ENCODE peak calls at places on chromosomes 6 and 20, in six cellular contexts. C is upper lobe of left lung, T is K562, Y is body of pancreas, X is heart left ventricle, M is HCT116. Z is an unnamed sample.

GRCh38 chr20:46951405-46951804 is 56.8 kb downstream of the EYA2 start:
- ATAC-seq in Y (no peak), M (no peak), X (no peak), T (no peak), C (no peak), Z (no peak)

GRCh38 chr6:90110971-90111370 is 185.7 kb downstream of the BACH2 start:
- ATAC-seq in T (no peak), M (no peak), Y (no peak), C (no peak), X (no peak), Z (no peak)

GRCh38 chr6:151681426-151682059 is 125.9 kb upstream of the ESR1 start:
- ATAC-seq in Y (no peak), X (no peak), T (peak; percentile 44), C (peak; percentile 62), M (no peak), Z (no peak)

GRCh38 chr6:117373211-117373813 is 52.4 kb downstream of the ROS1 start:
- ATAC-seq in T (no peak), Y (no peak), M (no peak), C (no peak), X (no peak), Z (no peak)

GRCh38 chr6:3334579-3334978 is 75.8 kb downstream of the PSMG4 start:
- ATAC-seq in X (peak; percentile 59), C (no peak), T (no peak), Y (peak; percentile 87), M (no peak), Z (no peak)

GRCh38 chr6:96659084-96659845 is 96.3 kb downstream of the FHL5 start:
- ATAC-seq in T (no peak), C (no peak), M (no peak), Y (no peak), X (no peak), Z (no peak)

GRCh38 chr6:166615059-166615770 is 11.8 kb downstream of the RPS6KA2 start:
- ATAC-seq in T (no peak), M (no peak), X (peak; percentile 81), C (peak; percentile 27), Y (no peak), Z (peak; percentile 49)

GRCh38 chr20:32249030-32249738 is 28.3 kb upstream of the KIF3B start:
- ATAC-seq in T (no peak), M (no peak), Y (no peak), C (no peak), X (no peak), Z (no peak)

GRCh38 chr6:64969139-64969538 is 737.9 kb downstream of the EYS start:
- ATAC-seq in T (no peak), M (no peak), Y (no peak), C (no peak), X (no peak), Z (no peak)

GRCh38 chr6:17589402-17590116 is 10.5 kb upstream of the FAM8A1 start:
- ATAC-seq in T (peak; percentile 64), C (no peak), X (no peak), M (peak; percentile 93), Y (no peak), Z (peak; percentile 5)

GRCh38 chr20:39813190-39813829 is 851.2 kb downstream of the DHX35 start:
- ATAC-seq in Y (no peak), C (no peak), M (no peak), X (no peak), T (no peak), Z (no peak)

GRCh38 chr6:87116922-87117321 is 22.0 kb upstream of the CGA start:
- ATAC-seq in X (no peak), C (no peak), T (no peak), Y (no peak), M (no peak), Z (no peak)

GRCh38 chr20:41650221-41650948 is 32.2 kb upstream of the CHD6 start:
- ATAC-seq in Y (peak; percentile 71), X (no peak), M (no peak), C (no peak), T (no peak), Z (no peak)

GRCh38 chr6:76275746-76276145 is 203.3 kb upstream of the IMPG1 start:
- ATAC-seq in C (no peak), X (no peak), T (no peak), Y (no peak), M (peak; percentile 89), Z (no peak)
- TF ChIP-seq CTCF in C (no peak), X (no peak), T (no peak), Y (no peak), M (peak; percentile 48), Z (no peak)

DNA sequence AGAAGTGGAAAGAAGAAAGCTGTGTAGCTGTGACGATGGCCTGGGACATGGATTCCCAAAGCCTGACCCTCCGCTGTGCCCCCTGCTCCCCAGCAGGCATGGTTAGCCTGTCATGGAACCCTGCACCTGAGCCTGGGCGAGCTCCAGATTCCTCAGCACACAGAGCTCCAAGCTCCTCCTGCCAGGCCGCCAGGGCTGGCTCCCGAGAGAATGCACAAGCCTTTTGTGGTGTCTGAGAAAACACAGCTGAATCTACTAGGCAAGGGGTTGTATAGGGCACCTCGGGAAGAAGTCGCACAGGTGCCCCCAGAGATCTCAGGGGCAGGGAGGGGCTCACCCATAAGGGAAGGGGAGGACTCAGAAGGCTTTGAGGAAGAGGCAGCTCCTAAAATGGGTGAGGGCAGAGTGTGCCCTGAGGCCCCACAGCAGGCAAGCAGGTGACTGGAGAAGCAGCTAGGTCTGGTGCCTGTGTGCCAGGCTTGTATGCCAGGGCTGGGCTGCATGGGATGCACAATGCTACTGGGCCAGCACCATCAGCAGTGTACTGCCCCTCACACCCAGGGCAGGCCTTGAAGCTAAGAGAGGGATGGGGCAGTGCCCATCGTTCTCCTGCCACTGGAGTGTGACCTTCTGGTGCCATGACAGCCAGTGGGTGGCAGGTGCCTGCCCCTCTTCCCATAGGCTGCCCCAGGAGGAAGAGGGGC is 64.3 kb upstream of the CD93 start:
- ATAC-seq in Y (no peak), C (no peak), X (no peak), M (no peak), T (no peak), Z (no peak)
- TF ChIP-seq POLR2A in Y (no peak), C (no peak), X (no peak), M (no peak), T (no peak), Z (no peak)

DNA sequence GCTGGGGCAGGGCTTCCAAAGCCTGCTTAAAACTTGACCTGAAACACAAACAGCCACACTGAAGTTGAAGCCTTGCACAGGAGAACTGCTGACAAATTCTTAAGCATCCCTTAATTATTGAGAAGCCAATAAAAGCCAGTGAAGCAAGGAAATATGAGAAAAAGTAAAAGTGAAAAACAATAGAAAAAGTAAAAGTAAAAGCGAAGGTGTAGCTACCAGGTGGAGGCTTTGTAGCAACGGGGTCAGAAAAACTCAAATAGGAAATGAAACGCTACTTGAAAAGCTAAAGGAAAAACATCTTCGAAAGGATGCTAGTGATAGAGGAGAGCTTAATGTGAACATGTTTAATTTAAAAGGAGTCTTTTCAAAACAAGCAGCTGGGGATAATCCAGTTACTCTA is 97.4 kb downstream of the IRF4 start:
- ATAC-seq in X (no peak), C (no peak), M (no peak), T (no peak), Y (no peak), Z (no peak)
- H3K4me1 ChIP-seq in X (peaks cover 11% of the 10 kb centered on the region), C (no peaks in the 10 kb centered on the region), M (no peaks in the 10 kb centered on the region), T (peaks cover 7% of the 10 kb centered on the region), Y (no peaks in the 10 kb centered on the region), Z (no peaks in the 10 kb centered on the region)

GRCh38 chr6:157944983-157945931 is 36.4 kb upstream of the SYNJ2 start:
- ATAC-seq in M (no peak), C (no peak), X (no peak), Y (no peak), T (no peak), Z (peak; percentile 30)
- TF ChIP-seq CTCF in M (no peak), C (no peak), X (no peak), Y (no peak), T (no peak), Z (no peak)

GRCh38 chr6:41824571-41825569 is 37.4 kb downstream of the TOMM6 start:
- ATAC-seq in C (no peak), M (no peak), X (no peak), Y (no peak), T (peak; percentile 49), Z (no peak)
- TF ChIP-seq POLR2A in C (no peak), M (no peak), X (no peak), Y (no peak), T (no peak), Z (no peak)

DNA sequence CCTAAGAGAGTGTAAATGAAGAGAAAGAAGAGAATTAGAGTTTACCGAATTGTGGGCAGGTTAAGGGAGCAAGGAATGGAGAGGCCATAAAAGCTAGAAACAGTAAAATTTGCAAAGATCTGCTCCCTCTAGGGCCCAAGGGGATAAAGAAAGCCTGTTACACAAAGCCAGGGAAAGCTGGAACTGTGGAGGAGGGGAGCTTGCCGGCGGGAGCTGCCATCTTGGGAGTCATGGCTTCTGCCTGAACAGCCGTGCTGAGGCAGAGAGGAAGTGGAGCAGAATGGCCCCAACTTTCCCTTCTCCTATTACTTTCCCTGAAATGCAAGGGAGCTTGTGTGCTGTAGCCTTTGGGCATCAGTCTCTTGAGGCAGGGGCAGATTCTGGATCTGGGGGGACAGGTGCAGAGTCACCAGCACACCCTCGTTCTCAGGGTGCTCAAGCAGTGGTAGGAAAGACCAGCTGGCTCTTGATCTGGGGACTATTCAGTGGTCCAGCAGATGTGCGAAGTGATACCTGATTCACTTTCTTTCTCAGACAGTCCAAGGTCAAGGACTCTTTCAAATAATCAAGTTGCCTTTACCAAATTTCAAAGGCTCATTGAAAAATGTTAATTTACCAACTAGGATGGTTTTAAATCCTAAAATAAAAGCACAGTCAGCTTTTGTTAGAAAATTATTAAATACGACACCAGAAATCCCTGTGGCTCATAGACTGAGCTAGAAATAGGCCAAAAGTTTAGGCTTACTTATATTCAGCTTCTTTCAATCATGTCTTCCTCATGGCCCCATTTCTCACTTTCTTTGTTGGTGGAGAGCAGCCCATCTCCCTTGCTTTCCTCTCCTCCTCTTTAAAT is 25.7 kb downstream of the LAMA4 start:
- ATAC-seq in Y (no peak), X (no peak), M (no peak), C (no peak), T (no peak), Z (no peak)
- H3K4me1 ChIP-seq in Y (peaks cover 6% of the 10 kb centered on the region), X (peaks cover 73% of the 10 kb centered on the region), M (peaks cover 13% of the 10 kb centered on the region), C (peaks cover 46% of the 10 kb centered on the region), T (no peaks in the 10 kb centered on the region), Z (peaks cover 32% of the 10 kb centered on the region)

DNA sequence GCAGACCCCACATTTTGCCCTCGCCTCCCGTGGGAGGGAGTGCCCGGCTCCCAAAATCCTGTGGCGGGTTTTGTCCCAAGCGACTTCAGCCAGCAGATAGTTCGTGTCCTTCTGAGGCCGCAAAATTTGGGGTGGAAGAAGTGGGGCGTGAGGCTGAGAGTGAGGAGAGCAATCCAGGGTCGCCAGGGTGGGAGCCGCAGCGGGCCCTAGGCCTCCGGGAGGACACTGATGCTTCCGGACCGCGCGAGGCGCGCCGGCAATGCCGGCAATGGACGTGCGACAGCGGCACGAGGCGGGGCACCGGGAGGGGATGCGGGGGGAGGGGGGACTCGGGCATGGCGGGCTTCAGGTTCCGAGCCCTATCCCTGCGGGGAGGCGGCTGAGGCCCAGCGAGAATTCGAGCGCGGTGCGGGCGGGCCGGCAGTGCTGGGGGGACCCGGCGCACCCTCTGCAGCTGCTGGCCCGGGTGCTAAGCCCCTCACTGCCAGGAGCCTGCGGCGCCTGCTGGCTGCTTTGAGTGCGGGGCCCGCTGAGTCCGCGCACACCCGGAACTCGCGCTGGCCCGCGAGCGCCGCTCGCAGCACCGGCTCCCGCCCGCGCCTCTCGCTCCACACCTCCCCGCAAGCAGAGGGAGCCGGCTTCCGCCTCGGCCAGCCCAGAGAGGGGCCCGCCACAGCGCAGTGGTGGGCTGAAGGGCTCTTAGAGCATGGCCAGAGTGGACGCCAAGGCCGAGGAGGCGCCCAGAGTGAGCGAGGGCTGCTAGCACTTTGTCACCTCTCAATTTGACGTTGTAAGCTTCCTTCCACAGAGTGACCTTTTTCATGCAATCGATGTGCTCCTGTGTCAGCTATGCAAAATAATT is 143.8 kb downstream of the LPA start:
- ATAC-seq in X (peak; percentile 94), Y (peak; percentile 91), C (peak; percentile 97), M (peak; percentile 52), T (peak; percentile 94), Z (peak; percentile 90)
- TF ChIP-seq CTCF in X (peak; percentile 94), Y (peak; percentile 29), C (peak; percentile 91), M (no peak), T (peak; percentile 32), Z (peak; percentile 2)

Z was measured in gastroesophageal sphincter.